ENCODE peak calls at places on chromosomes 2 and 18, in five cellular contexts. Q, Z, P, F and I are unnamed samples.
A peak's percentile ranks its signal among the peaks of the same experiment; 100 is the strongest.

GRCh38 chr2:223052710-223053261 is 796 bp downstream of the KCNE4 start:
- DNase-seq in Z (no peak), P (no peak), Q (peak; percentile 54), F (no peak), I (no peak)

GRCh38 chr2:204199357-204199756 is 262.8 kb downstream of the ICOS start:
- DNase-seq in Q (no peak), Z (no peak), F (no peak), P (no peak), I (peak; percentile 54)

GRCh38 chr2:177296047-177296446 is 31.5 kb upstream of the NFE2L2 start:
- DNase-seq in Z (no peak), P (peak; percentile 34), F (no peak), Q (no peak), I (peak; percentile 50)

GRCh38 chr2:97840198-97840597 is 126.8 kb downstream of the ZAP70 start:
- DNase-seq in P (no peak), F (no peak), Z (no peak), Q (no peak), I (no peak)

GRCh38 chr2:54880428-54880827 is 157.0 kb downstream of the EML6 start:
- DNase-seq in F (no peak), P (no peak), Z (no peak), Q (no peak), I (no peak)

GRCh38 chr18:48752928-48753327 is 197.8 kb downstream of the SMAD7 start:
- DNase-seq in F (no peak), P (no peak), Q (no peak), Z (no peak), I (no peak)

GRCh38 chr18:2002178-2002577 is 569.1 kb downstream of the METTL4 start:
- DNase-seq in Q (no peak), F (no peak), Z (no peak), P (no peak), I (no peak)

GRCh38 chr2:214557884-214558283 is 147.0 kb downstream of the VWC2L start:
- DNase-seq in P (no peak), F (no peak), Q (no peak), Z (no peak), I (no peak)

GRCh38 chr2:8214221-8214620 is 467.6 kb upstream of the ID2 start:
- DNase-seq in Z (no peak), P (peak; percentile 49), Q (no peak), F (no peak), I (no peak)

GRCh38 chr2:120703330-120703994 is 32.2 kb upstream of the GLI2 start:
- DNase-seq in F (no peak), Z (peak; percentile 68), Q (no peak), P (peak; percentile 84), I (peak; percentile 79)

GRCh38 chr18:7897119-7897518 is 330.0 kb downstream of the PTPRM start:
- DNase-seq in P (no peak), Q (no peak), Z (no peak), F (no peak), I (no peak)

GRCh38 chr2:62570861-62571698 is 65.1 kb upstream of the TMEM17 start:
- DNase-seq in P (peak; percentile 49), Z (no peak), Q (no peak), F (no peak), I (peak; percentile 44)

GRCh38 chr2:18317017-18317416 is 243.4 kb downstream of the RDH14 start:
- DNase-seq in P (no peak), Q (no peak), Z (no peak), F (no peak), I (no peak)

GRCh38 chr18:23105030-23105429 is 30.3 kb upstream of the CABLES1 start:
- DNase-seq in P (no peak), Z (no peak), Q (no peak), F (no peak), I (peak; percentile 55)

GRCh38 chr2:20052872-20053281 is 1.4 kb upstream of the LAPTM4A start:
- DNase-seq in Z (peak; percentile 68), Q (no peak), P (peak; percentile 94), F (no peak), I (peak; percentile 89)

GRCh38 chr2:1588994-1589611 is 155.2 kb downstream of the PXDN start:
- DNase-seq in P (no peak), Z (no peak), Q (peak; percentile 56), F (no peak), I (no peak)

GRCh38 chr2:134988994-134989605 is 58.1 kb downstream of the MAP3K19 start:
- DNase-seq in Z (peak; percentile 9), P (peak; percentile 53), F (no peak), Q (no peak), I (peak; percentile 49)

GRCh38 chr2:188979730-188980123 is 5.6 kb downstream of the COL3A1 start:
- DNase-seq in F (no peak), P (no peak), Q (no peak), Z (no peak), I (no peak)